ENCODE peak calls at places on chromosomes 12 and 14, in seven cellular contexts. P is cardiac muscle cell, I is HCT116, R is lower lobe of right lung, F is choroid plexus epithelial cell, E is heart left ventricle, A is psoas muscle. T is an unnamed sample.

GRCh38 chr14:32473476-32473875 is 144.4 kb downstream of the AKAP6 start:
- DNase-seq in I (no peak), R (no peak), A (peak), E (peak), P (peak), F (peak), T (peak)

GRCh38 chr12:120422892-120423456 is 14.9 kb upstream of the COX6A1 start:
- DNase-seq in P (no peak), R (no peak), F (no peak), E (no peak), A (no peak), I (no peak), T (no peak)

GRCh38 chr14:54509546-54510501 is at the start of gene CGRRF1:
- DNase-seq in A (peak), I (peak), P (peak), R (peak), F (peak), E (peak), T (peak)

GRCh38 chr12:13073191-13073590 is 29.0 kb downstream of the FAM234B start:
- DNase-seq in I (no peak), E (no peak), F (no peak), R (no peak), A (no peak), P (no peak), T (no peak)

GRCh38 chr12:77433799-77434198 is 368.4 kb upstream of the E2F7 start:
- DNase-seq in R (no peak), P (no peak), A (no peak), F (peak), I (no peak), E (no peak), T (peak)

GRCh38 chr14:65287264-65288131 is 125.0 kb upstream of the FUT8 start:
- DNase-seq in F (peak), P (no peak), A (no peak), I (no peak), R (no peak), E (no peak), T (no peak)

GRCh38 chr12:12661086-12661485 is 34.9 kb downstream of the GPR19 start:
- DNase-seq in F (peak), P (peak), R (no peak), A (no peak), I (no peak), E (no peak), T (peak)

GRCh38 chr14:75204106-75204505 is 27.7 kb upstream of the TMED10 start:
- DNase-seq in I (no peak), A (no peak), R (no peak), E (no peak), F (peak), P (no peak), T (peak)

GRCh38 chr12:120468846-120469449 is 600 bp downstream of the SRSF9 start:
- DNase-seq in F (no peak), A (peak), R (peak), E (no peak), P (no peak), I (no peak), T (peak)

GRCh38 chr12:59041241-59042121 is 121.2 kb upstream of the LRIG3 start:
- DNase-seq in A (no peak), E (no peak), R (no peak), I (peak), F (peak), P (peak), T (peak)

GRCh38 chr12:18690653-18691052 is 47.2 kb downstream of the PLCZ1 start:
- DNase-seq in R (no peak), I (peak), E (no peak), P (peak), A (no peak), F (peak), T (peak)

GRCh38 chr12:6211421-6211869 is 11.2 kb downstream of the CD9 start:
- DNase-seq in P (no peak), R (no peak), E (no peak), A (no peak), I (no peak), F (no peak), T (peak)

GRCh38 chr12:52213541-52214420 is 19.3 kb upstream of the KRT7 start:
- DNase-seq in R (peak), A (peak), P (peak), F (peak), I (peak), E (peak), T (peak)

GRCh38 chr12:115857160-115857920 is 420.2 kb downstream of the MED13L start:
- DNase-seq in P (no peak), F (no peak), I (no peak), R (no peak), A (no peak), E (no peak), T (no peak)

GRCh38 chr14:20612403-20612802 is 21.2 kb upstream of the RNASE12 start:
- DNase-seq in P (no peak), R (no peak), E (no peak), A (no peak), F (no peak), I (no peak), T (no peak)

GRCh38 chr14:105061428-105062047 is 3.7 kb downstream of the GPR132 start:
- DNase-seq in A (peak), E (peak), I (no peak), F (no peak), P (no peak), R (peak), T (no peak)

GRCh38 chr12:4353785-4354208 is 25.7 kb downstream of the FGF23 start:
- DNase-seq in E (no peak), F (peak), I (no peak), A (no peak), P (peak), R (no peak), T (peak)

GRCh38 chr14:102916347-102917055 is 6.0 kb upstream of the AMN start:
- DNase-seq in A (peak), I (no peak), E (no peak), R (peak), P (no peak), F (no peak), T (no peak)

GRCh38 chr14:88793259-88793625 is 489 bp upstream of the EML5 start:
- DNase-seq in I (no peak), A (no peak), P (no peak), E (no peak), F (no peak), R (no peak), T (no peak)
- H3K4me3 ChIP-seq in I (peak), A (peak), P (peak), E (peak), F (peak), R (peak), T (peak)

GRCh38 chr14:93536945-93537344 is 106.2 kb downstream of the UNC79 start:
- DNase-seq in P (no peak), F (peak), R (no peak), E (no peak), A (no peak), I (peak), T (no peak)
- TF ChIP-seq CTCF in P (no peak), F (no peak), R (no peak), E (peak), A (no peak), I (peak), T (no peak)

DNA sequence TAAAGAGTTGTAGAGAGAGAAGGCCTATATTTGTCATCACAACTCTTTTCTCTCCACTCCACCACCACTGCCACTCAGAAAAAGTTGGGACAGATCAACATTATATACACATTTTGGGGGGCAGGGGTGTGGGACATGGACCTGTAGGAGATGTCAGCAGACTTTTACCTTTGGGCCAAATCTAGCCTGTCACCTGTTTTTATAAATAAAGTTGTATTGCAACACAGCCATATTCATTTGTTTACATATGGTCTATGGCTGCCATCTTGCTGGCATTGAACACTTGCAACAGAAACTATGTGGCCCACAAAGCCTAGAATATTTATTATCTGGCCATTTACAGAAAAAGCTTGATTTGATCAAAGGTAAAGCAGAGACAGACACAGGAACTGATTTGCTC is 250.7 kb downstream of the BTG1 start:
- DNase-seq in I (no peak), A (no peak), E (no peak), R (no peak), P (no peak), F (no peak), T (no peak)
- H3K4me3 ChIP-seq in I (no peak), A (no peak), E (no peak), R (no peak), P (no peak), F (no peak), T (no peak)

GRCh38 chr12:30437616-30438015 is 258.1 kb downstream of the IPO8 start:
- DNase-seq in R (no peak), F (no peak), E (no peak), I (no peak), P (peak), A (no peak), T (no peak)

GRCh38 chr12:30437044-30437443 is 258.6 kb downstream of the IPO8 start:
- DNase-seq in I (no peak), E (no peak), A (no peak), F (no peak), P (peak), R (no peak), T (no peak)

GRCh38 chr12:30438526-30439120 is 257.0 kb downstream of the IPO8 start:
- DNase-seq in R (no peak), F (no peak), A (no peak), E (no peak), I (no peak), P (peak), T (no peak)

DNA sequence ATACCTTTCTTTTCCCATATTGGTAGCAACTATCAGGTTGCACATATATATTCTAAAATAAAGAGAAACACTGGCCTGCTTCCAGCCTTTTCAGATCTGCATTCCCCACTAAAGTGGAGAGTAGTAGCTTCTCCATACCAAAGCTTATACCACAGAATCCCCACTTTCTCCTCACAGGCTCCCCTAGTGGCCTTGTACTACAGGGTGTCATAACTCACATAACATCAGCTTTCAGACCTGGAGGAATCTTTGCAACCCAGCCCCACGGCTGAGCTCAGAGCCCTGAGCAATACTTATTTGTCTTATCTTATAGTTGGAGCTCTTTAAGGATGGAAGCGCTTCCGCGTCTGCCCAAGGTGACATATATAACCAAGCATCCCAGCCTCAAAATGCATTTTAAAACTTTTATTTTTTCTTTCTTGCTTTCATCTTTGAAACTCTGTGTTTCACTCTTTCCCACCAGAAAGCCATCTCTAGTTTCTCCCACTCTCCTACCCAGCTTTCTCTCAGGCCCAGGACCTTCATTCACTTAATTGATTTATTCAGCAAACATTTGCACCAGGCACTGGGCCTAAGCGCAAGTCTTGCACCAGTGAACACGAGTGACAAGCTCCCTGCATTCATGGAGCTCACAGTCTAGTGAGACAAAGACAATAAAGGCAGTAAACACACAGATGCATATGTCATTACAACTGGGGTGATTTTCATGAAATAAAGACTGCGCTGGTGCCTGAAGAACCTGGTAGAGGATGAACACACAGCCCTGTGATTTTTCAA is 254.7 kb downstream of the IPO8 start:
- DNase-seq in R (no peak), P (peak), A (no peak), F (peak), I (peak), E (no peak), T (no peak)
- TF ChIP-seq CTCF in R (no peak), P (peak), A (no peak), F (peak), I (peak), E (peak), T (peak)

GRCh38 chr12:47783024-47783755 is 10.2 kb downstream of the SLC48A1 start:
- DNase-seq in I (no peak), A (no peak), E (no peak), F (no peak), P (no peak), R (peak), T (no peak)

GRCh38 chr12:47782372-47782770 is 9.3 kb downstream of the SLC48A1 start:
- DNase-seq in P (no peak), E (no peak), I (no peak), F (no peak), R (peak), A (no peak), T (no peak)

GRCh38 chr12:47785036-47785886 is 12.2 kb downstream of the SLC48A1 start:
- DNase-seq in P (no peak), R (no peak), A (no peak), E (no peak), I (no peak), F (no peak), T (no peak)

GRCh38 chr12:47785887-47786661 is 13.0 kb downstream of the SLC48A1 start:
- DNase-seq in A (no peak), I (no peak), F (no peak), P (no peak), R (peak), E (no peak), T (no peak)

GRCh38 chr12:47783821-47784819 is 11.1 kb downstream of the SLC48A1 start:
- DNase-seq in A (no peak), E (no peak), F (no peak), P (no peak), R (peak), I (no peak), T (no peak)
- H3K4me3 ChIP-seq in A (no peak), E (no peak), F (no peak), P (no peak), R (no peak), I (no peak), T (no peak)

DNA sequence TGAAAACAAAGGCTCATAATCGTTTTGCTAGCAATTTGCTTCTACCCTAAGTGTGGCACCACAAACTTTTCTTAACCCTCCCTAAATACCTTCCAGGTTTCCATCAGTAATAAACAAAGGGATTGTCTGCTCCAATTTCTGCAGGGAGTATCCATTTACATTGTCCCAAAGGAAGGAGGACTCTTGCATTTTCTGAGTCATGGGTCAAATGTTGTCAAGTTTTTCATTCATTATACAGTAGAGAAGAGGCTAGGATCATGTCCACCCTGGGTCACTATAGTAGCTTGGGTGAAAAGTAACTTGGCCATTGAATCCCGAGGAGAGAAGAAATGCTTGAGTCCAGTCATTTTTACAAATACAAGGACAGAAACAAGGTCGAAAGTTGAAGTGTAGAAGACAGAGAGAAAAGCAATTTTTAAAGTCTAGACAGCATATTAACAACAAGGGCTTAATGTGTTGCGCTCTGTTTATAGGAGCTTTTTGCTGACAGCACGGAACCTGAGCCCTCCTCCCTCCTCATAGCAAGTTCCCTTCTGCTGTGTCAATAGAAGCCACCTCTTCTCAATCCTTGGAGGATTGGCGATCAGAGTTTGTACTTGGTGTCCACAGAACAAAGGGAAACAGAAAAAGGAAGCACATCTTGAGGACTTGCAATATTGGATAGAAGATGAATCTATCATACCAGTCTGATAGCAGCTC is 53.1 kb downstream of the TMEM30B start:
- DNase-seq in E (no peak), I (no peak), R (no peak), A (no peak), F (no peak), P (no peak), T (no peak)
- TF ChIP-seq CTCF in E (no peak), I (no peak), R (no peak), A (no peak), F (no peak), P (no peak), T (no peak)